ENCODE peak calls at places on chromosomes 1 and 21, in four cellular contexts. Z is GM06990; J is activated effector memory CD4-positive, alpha-beta T cell treated with anti-CD3 and anti-CD28 coated beads, Interleukin-2, amount 50 U/mL, for 16 hours; X is stimulated activated CD4-positive, alpha-beta T cell treated with anti-CD3 and anti-CD28 coated beads, TNF-alpha, amount 100 ng/mL, for 1 hour. F is an unnamed sample.

GRCh38 chr1:246579818-246580217 is 13.6 kb downstream of the CNST start:
- DNase-seq in Z (peak; percentile 39), J (no peak), X (no peak), F (no peak)

GRCh38 chr1:22365331-22366295 is 86.0 kb upstream of the ZBTB40 start:
- DNase-seq in J (no peak), Z (no peak), X (no peak), F (no peak)

GRCh38 chr1:54996869-54997710 is 1.6 kb upstream of the BSND start:
- DNase-seq in Z (no peak), X (no peak), J (no peak), F (no peak)

GRCh38 chr1:229380514-229381160 is 37.8 kb upstream of the CCSAP start:
- DNase-seq in J (peak; percentile 53), Z (no peak), X (no peak), F (no peak)

GRCh38 chr21:33300701-33301631 is 23.8 kb upstream of the IFNAR1 start:
- DNase-seq in X (no peak), Z (no peak), J (no peak), F (peak; percentile 85)

GRCh38 chr1:93694833-93695232 is 13.2 kb upstream of the BCAR3 start:
- DNase-seq in X (no peak), J (no peak), Z (no peak), F (no peak)

GRCh38 chr1:22341791-22342605 is 109.7 kb upstream of the ZBTB40 start:
- DNase-seq in Z (no peak), X (no peak), J (no peak), F (peak; percentile 65)

GRCh38 chr1:145922266-145922665 is 3.7 kb upstream of the PEX11B start:
- DNase-seq in X (no peak), Z (no peak), J (no peak), F (no peak)

GRCh38 chr1:231217056-231217455 is 24.0 kb upstream of the GNPAT start:
- DNase-seq in J (no peak), Z (no peak), X (no peak), F (peak; percentile 59)

GRCh38 chr1:29673669-29674624 is 437.6 kb downstream of the PTPRU start:
- DNase-seq in J (no peak), Z (no peak), X (no peak), F (no peak)

GRCh38 chr21:31410763-31411278 is 66.8 kb upstream of the TIAM1 start:
- DNase-seq in J (no peak), Z (no peak), X (no peak), F (no peak)

GRCh38 chr1:221025391-221026355 is 146.4 kb downstream of the HLX start:
- DNase-seq in X (no peak), Z (no peak), J (no peak), F (no peak)

GRCh38 chr1:109687641-109688499 is at the start of gene GSTM1:
- DNase-seq in X (peak; percentile 70), J (no peak), Z (no peak), F (peak; percentile 93)

GRCh38 chr1:204103121-204103741 is 30.3 kb downstream of the SOX13 start:
- DNase-seq in J (no peak), Z (no peak), X (no peak), F (no peak)

GRCh38 chr1:94734963-94735899 is 84.9 kb upstream of the SLC44A3 start:
- DNase-seq in Z (no peak), X (no peak), J (no peak), F (no peak)

GRCh38 chr1:37998913-37999433 is 6.3 kb downstream of the FHL3 start:
- DNase-seq in X (no peak), Z (no peak), J (no peak), F (no peak)

GRCh38 chr1:221449801-221450470 is 292.0 kb downstream of the DUSP10 start:
- DNase-seq in X (no peak), J (no peak), Z (no peak), F (no peak)

GRCh38 chr1:67338642-67339041 is 31.0 kb downstream of the IL12RB2 start:
- DNase-seq in Z (peak; percentile 29), J (no peak), X (no peak), F (no peak)

GRCh38 chr1:218351617-218352438 is 6.7 kb downstream of the TGFB2 start:
- DNase-seq in X (peak; percentile 2), Z (no peak), J (peak; percentile 66), F (peak; percentile 83)

GRCh38 chr1:91613594-91613993 is 112.9 kb downstream of the CDC7 start:
- DNase-seq in X (no peak), J (no peak), Z (no peak), F (no peak)

GRCh38 chr1:248906741-248907661 is 966 bp downstream of the PGBD2 start:
- DNase-seq in Z (no peak), J (no peak), X (no peak), F (no peak)

GRCh38 chr1:204074274-204075115 is 1.6 kb downstream of the SOX13 start:
- DNase-seq in Z (no peak), J (no peak), X (no peak), F (peak; percentile 81)

GRCh38 chr1:33247537-33247936 is 8.8 kb upstream of the ZNF362 start:
- DNase-seq in Z (no peak), J (peak; percentile 17), X (no peak), F (no peak)

GRCh38 chr1:187037973-187038553 is 209.3 kb downstream of the PLA2G4A start:
- DNase-seq in J (no peak), Z (no peak), X (no peak), F (no peak)

GRCh38 chr1:200620273-200621131 is at the start of gene KIF14:
- DNase-seq in X (peak; percentile 67), J (peak; percentile 98), Z (peak; percentile 94), F (peak; percentile 98)

GRCh38 chr21:37074546-37074945 is 1.5 kb downstream of the TTC3 start:
- DNase-seq in J (no peak), X (no peak), Z (no peak), F (no peak)

GRCh38 chr1:183346276-183346732 is 71.9 kb downstream of the NMNAT2 start:
- DNase-seq in J (no peak), X (no peak), Z (no peak), F (no peak)

GRCh38 chr1:188763541-188763940 is 1714.1 kb downstream of the BRINP3 start:
- DNase-seq in J (no peak), X (no peak), Z (no peak), F (no peak)

GRCh38 chr1:160117709-160118183 is 2.2 kb downstream of the ATP1A2 start:
- DNase-seq in X (no peak), J (no peak), Z (no peak), F (no peak)

GRCh38 chr1:20255666-20256065 is 35.0 kb upstream of the VWA5B1 start:
- DNase-seq in Z (no peak), X (no peak), J (no peak), F (no peak)

GRCh38 chr1:20190256-20190655 is 3.9 kb upstream of the PLA2G2C start:
- DNase-seq in X (no peak), Z (no peak), J (no peak), F (no peak)

GRCh38 chr1:199667079-199667478 is 360.4 kb upstream of the NR5A2 start:
- DNase-seq in J (no peak), Z (no peak), X (no peak), F (no peak)

GRCh38 chr1:29398431-29398830 is 162.1 kb downstream of the PTPRU start:
- DNase-seq in Z (no peak), J (no peak), X (no peak), F (no peak)

GRCh38 chr1:15958111-15958510 is 17.8 kb downstream of the ZBTB17 start:
- DNase-seq in J (peak; percentile 2), X (no peak), Z (no peak), F (peak; percentile 40)

F was measured in spleen.